ENCODE peak calls at places on chromosomes 16 and 17, in eight cellular contexts. S, G, L, A, Q, Z, Y and O are unnamed samples.

GRCh38 chr16:5668553-5668952 is 571.0 kb upstream of the EEF2KMT start:
- DNase-seq in G (no peak), Q (no peak), A (no peak), Y (no peak), Z (no peak), L (no peak), S (no peak), O (no peak)

GRCh38 chr16:19963306-19963705 is 78.7 kb upstream of the GPRC5B start:
- DNase-seq in Z (no peak), G (no peak), L (no peak), A (no peak), Q (no peak), Y (no peak), S (no peak), O (no peak)

GRCh38 chr17:21376835-21377690 is 906 bp downstream of the KCNJ12 start:
- DNase-seq in Q (no peak), L (no peak), Y (no peak), Z (no peak), G (peak), S (no peak), A (no peak), O (no peak)

GRCh38 chr16:29148867-29149272 is 164.0 kb downstream of the LAT start:
- DNase-seq in Y (no peak), G (no peak), Z (no peak), A (peak), Q (no peak), L (no peak), S (peak), O (no peak)

GRCh38 chr17:4696432-4696796 is 7.5 kb downstream of the PELP1 start:
- DNase-seq in L (peak), Y (no peak), Q (no peak), A (no peak), S (no peak), Z (peak), G (no peak), O (no peak)

GRCh38 chr17:6054372-6054771 is 15.8 kb upstream of the WSCD1 start:
- DNase-seq in Y (no peak), Q (no peak), G (no peak), Z (no peak), L (no peak), S (no peak), A (no peak), O (no peak)

GRCh38 chr17:3924421-3925350 is 8.4 kb upstream of the P2RX1 start:
- DNase-seq in Q (no peak), S (peak), A (no peak), Y (no peak), Z (no peak), L (peak), G (no peak), O (no peak)

GRCh38 chr17:69222707-69223106 is 5.9 kb downstream of the ABCA10 start:
- DNase-seq in Q (no peak), Z (no peak), L (no peak), G (no peak), Y (no peak), S (no peak), A (no peak), O (no peak)

GRCh38 chr16:66604376-66605176 is at the start of gene CMTM3:
- DNase-seq in Y (peak), Z (no peak), S (peak), Q (peak), A (no peak), G (peak), L (peak), O (no peak)

GRCh38 chr16:85690469-85691064 is 1.8 kb upstream of the GINS2 start:
- DNase-seq in Z (no peak), S (no peak), G (no peak), L (no peak), Y (no peak), A (peak), Q (no peak), O (no peak)
- TF ChIP-seq POLR2AphosphoS5 in Z (no peak), S (no peak), G (no peak), L (no peak), Y (no peak), A (no peak), Q (no peak), O (no peak)

GRCh38 chr16:86443508-86444130 is 66.7 kb upstream of the FOXF1 start:
- DNase-seq in S (no peak), A (no peak), Y (no peak), G (no peak), Z (no peak), L (no peak), Q (no peak), O (no peak)

GRCh38 chr16:86447228-86447627 is 63.1 kb upstream of the FOXF1 start:
- DNase-seq in Y (no peak), G (no peak), L (no peak), Q (no peak), S (no peak), A (no peak), Z (no peak), O (no peak)

GRCh38 chr16:86444274-86445060 is 65.9 kb upstream of the FOXF1 start:
- DNase-seq in A (no peak), S (no peak), G (no peak), L (no peak), Y (no peak), Z (no peak), Q (no peak), O (no peak)

GRCh38 chr16:86446279-86446678 is 64.0 kb upstream of the FOXF1 start:
- DNase-seq in L (no peak), Y (no peak), S (no peak), Q (no peak), G (no peak), A (no peak), Z (no peak), O (no peak)

GRCh38 chr16:86442703-86443102 is 67.6 kb upstream of the FOXF1 start:
- DNase-seq in L (peak), Q (no peak), Z (no peak), S (no peak), A (no peak), G (no peak), Y (no peak), O (no peak)
- TF ChIP-seq POLR2AphosphoS5 in L (peak), Q (no peak), Z (no peak), S (no peak), A (no peak), G (no peak), Y (no peak), O (no peak)

GRCh38 chr17:9162275-9162985 is 141.1 kb downstream of the NTN1 start:
- DNase-seq in Z (no peak), Q (no peak), S (no peak), L (no peak), Y (no peak), A (no peak), G (peak), O (no peak)
- TF ChIP-seq POLR2AphosphoS5 in Z (no peak), Q (no peak), S (no peak), L (no peak), Y (no peak), A (no peak), G (no peak), O (no peak)

GRCh38 chr17:59366773-59367656 is 35.6 kb downstream of the YPEL2 start:
- DNase-seq in Z (no peak), A (no peak), Q (no peak), G (no peak), L (peak), Y (no peak), S (peak), O (no peak)
- TF ChIP-seq POLR2AphosphoS5 in Z (no peak), A (no peak), Q (no peak), G (no peak), L (peak), Y (no peak), S (no peak), O (no peak)

GRCh38 chr16:48317614-48318013 is 67.6 kb downstream of the SIAH1 start:
- DNase-seq in A (no peak), S (no peak), L (no peak), Y (no peak), G (no peak), Q (peak), Z (no peak), O (no peak)
- TF ChIP-seq POLR2AphosphoS5 in A (no peak), S (no peak), L (no peak), Y (no peak), G (no peak), Q (no peak), Z (no peak), O (no peak)

GRCh38 chr17:81114694-81115093 is 50.6 kb upstream of the PVALEF start:
- DNase-seq in L (no peak), Q (no peak), S (no peak), G (no peak), Z (no peak), Y (no peak), A (no peak), O (no peak)
- TF ChIP-seq POLR2AphosphoS5 in L (no peak), Q (no peak), S (no peak), G (no peak), Z (no peak), Y (no peak), A (no peak), O (no peak)

GRCh38 chr16:25011891-25012499 is 3.2 kb downstream of the ARHGAP17 start:
- DNase-seq in Q (no peak), Z (no peak), Y (no peak), A (no peak), G (no peak), L (no peak), S (no peak), O (no peak)

GRCh38 chr16:25010542-25010941 is 4.6 kb downstream of the ARHGAP17 start:
- DNase-seq in L (no peak), G (no peak), Z (no peak), S (no peak), Y (no peak), A (no peak), Q (no peak), O (no peak)

GRCh38 chr16:25013751-25014499 is 1.2 kb downstream of the ARHGAP17 start:
- DNase-seq in S (no peak), Q (no peak), Z (peak), G (no peak), L (no peak), A (no peak), Y (no peak), O (no peak)

GRCh38 chr16:25013049-25013448 is 2.1 kb downstream of the ARHGAP17 start:
- DNase-seq in L (no peak), A (no peak), G (no peak), Z (no peak), S (no peak), Q (no peak), Y (no peak), O (no peak)

GRCh38 chr16:25012525-25012991 is 2.6 kb downstream of the ARHGAP17 start:
- DNase-seq in Y (no peak), L (no peak), Q (no peak), Z (no peak), S (peak), A (no peak), G (no peak), O (no peak)
- TF ChIP-seq POLR2AphosphoS5 in Y (no peak), L (no peak), Q (no peak), Z (no peak), S (no peak), A (no peak), G (no peak), O (no peak)

GRCh38 chr17:40323731-40324650 is 15.0 kb downstream of the RARA start:
- DNase-seq in Y (no peak), Z (no peak), L (peak), Q (no peak), G (no peak), S (peak), A (no peak), O (no peak)
- TF ChIP-seq POLR2AphosphoS5 in Y (peak), Z (peak), L (no peak), Q (no peak), G (no peak), S (no peak), A (peak), O (no peak)

DNA sequence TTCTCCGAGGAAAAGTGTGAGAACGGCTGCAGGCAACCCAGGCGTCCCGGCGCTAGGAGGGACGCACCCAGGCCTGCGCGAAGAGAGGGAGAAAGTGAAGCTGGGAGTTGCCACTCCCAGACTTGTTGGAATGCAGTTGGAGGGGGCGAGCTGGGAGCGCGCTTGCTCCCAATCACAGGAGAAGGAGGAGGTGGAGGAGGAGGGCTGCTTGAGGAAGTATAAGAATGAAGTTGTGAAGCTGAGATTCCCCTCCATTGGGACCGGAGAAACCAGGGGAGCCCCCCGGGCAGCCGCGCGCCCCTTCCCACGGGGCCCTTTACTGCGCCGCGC is at the start of gene ERBB2:
- DNase-seq in S (peak), Q (peak), L (peak), A (peak), Y (no peak), G (peak), Z (no peak), O (no peak)
- TF ChIP-seq POLR2AphosphoS5 in S (peak), Q (peak), L (peak), A (no peak), Y (no peak), G (peak), Z (no peak), O (peak)

GRCh38 chr17:57110152-57110542 is 25.1 kb downstream of the AKAP1 start:
- DNase-seq in Z (no peak), Q (no peak), G (peak), S (no peak), L (peak), Y (no peak), A (no peak), O (no peak)
- TF ChIP-seq POLR2AphosphoS5 in Z (no peak), Q (no peak), G (no peak), S (no peak), L (peak), Y (no peak), A (no peak), O (no peak)